ENCODE peak calls at places on chromosomes 11 and 22, in ten cellular contexts. One of them, this sample, is unnamed.

GRCh38 chr11:15972838-15973237 is 383.5 kb downstream of the SOX6 start:
- DNase-seq in left ventricle myocardium inferior: no peak
- DNase-seq in CD4-positive, alpha-beta T cell: no peak
- DNase-seq in heart left ventricle: no peak
- DNase-seq in choroid plexus epithelial cell: no peak
- DNase-seq in PC-9: no peak
- DNase-seq in PC-3: no peak
- DNase-seq in cardiac muscle cell: no peak
- DNase-seq in colonic mucosa: no peak
- DNase-seq in body of pancreas: no peak
- DNase-seq in this sample: peak; percentile 40

GRCh38 chr11:113994077-113994954 is 19.4 kb downstream of the HTR3A start:
- DNase-seq in heart left ventricle: no peak
- DNase-seq in CD4-positive, alpha-beta T cell: peak; percentile 8
- DNase-seq in choroid plexus epithelial cell: peak; percentile 21
- DNase-seq in body of pancreas: peak; percentile 38
- DNase-seq in left ventricle myocardium inferior: no peak
- DNase-seq in colonic mucosa: no peak
- DNase-seq in cardiac muscle cell: peak; percentile 36
- DNase-seq in PC-9: no peak
- DNase-seq in PC-3: peak; percentile 43
- DNase-seq in this sample: peak; percentile 44

GRCh38 chr11:123157995-123158394 is 37.1 kb downstream of the CLMP start:
- DNase-seq in cardiac muscle cell: peak; percentile 55
- DNase-seq in PC-3: no peak
- DNase-seq in heart left ventricle: no peak
- DNase-seq in choroid plexus epithelial cell: no peak
- DNase-seq in left ventricle myocardium inferior: no peak
- DNase-seq in colonic mucosa: no peak
- DNase-seq in PC-9: no peak
- DNase-seq in CD4-positive, alpha-beta T cell: no peak
- DNase-seq in body of pancreas: no peak
- DNase-seq in this sample: no peak

GRCh38 chr11:84795698-84796097 is 831.4 kb downstream of the DLG2 start:
- DNase-seq in cardiac muscle cell: no peak
- DNase-seq in CD4-positive, alpha-beta T cell: no peak
- DNase-seq in colonic mucosa: no peak
- DNase-seq in PC-3: no peak
- DNase-seq in left ventricle myocardium inferior: no peak
- DNase-seq in heart left ventricle: no peak
- DNase-seq in body of pancreas: no peak
- DNase-seq in choroid plexus epithelial cell: no peak
- DNase-seq in PC-9: no peak
- DNase-seq in this sample: no peak

GRCh38 chr22:39457047-39457545 is 284 bp downstream of the MGAT3 start:
- DNase-seq in heart left ventricle: no peak
- DNase-seq in CD4-positive, alpha-beta T cell: no peak
- DNase-seq in body of pancreas: no peak
- DNase-seq in left ventricle myocardium inferior: no peak
- DNase-seq in cardiac muscle cell: no peak
- DNase-seq in choroid plexus epithelial cell: no peak
- DNase-seq in colonic mucosa: no peak
- DNase-seq in PC-9: no peak
- DNase-seq in PC-3: no peak
- DNase-seq in this sample: no peak

GRCh38 chr22:30305519-30305905 is 16.2 kb upstream of the CASTOR1 start:
- DNase-seq in body of pancreas: no peak
- DNase-seq in heart left ventricle: peak; percentile 78
- DNase-seq in left ventricle myocardium inferior: peak; percentile 78
- DNase-seq in colonic mucosa: peak; percentile 73
- DNase-seq in PC-9: no peak
- DNase-seq in PC-3: no peak
- DNase-seq in CD4-positive, alpha-beta T cell: peak; percentile 50
- DNase-seq in choroid plexus epithelial cell: peak; percentile 56
- DNase-seq in cardiac muscle cell: no peak
- DNase-seq in this sample: no peak

GRCh38 chr11:73838443-73839122 is 38.1 kb downstream of the COA4 start:
- DNase-seq in cardiac muscle cell: peak; percentile 74
- DNase-seq in choroid plexus epithelial cell: peak; percentile 81
- DNase-seq in left ventricle myocardium inferior: no peak
- DNase-seq in PC-9: no peak
- DNase-seq in PC-3: no peak
- DNase-seq in CD4-positive, alpha-beta T cell: no peak
- DNase-seq in body of pancreas: no peak
- DNase-seq in colonic mucosa: no peak
- DNase-seq in heart left ventricle: no peak
- DNase-seq in this sample: no peak

GRCh38 chr11:972812-973211 is 47.1 kb downstream of the AP2A2 start:
- DNase-seq in body of pancreas: no peak
- DNase-seq in cardiac muscle cell: no peak
- DNase-seq in left ventricle myocardium inferior: no peak
- DNase-seq in colonic mucosa: no peak
- DNase-seq in PC-9: no peak
- DNase-seq in CD4-positive, alpha-beta T cell: no peak
- DNase-seq in PC-3: no peak
- DNase-seq in heart left ventricle: no peak
- DNase-seq in choroid plexus epithelial cell: no peak
- DNase-seq in this sample: no peak

GRCh38 chr22:30718491-30718890 is 23.8 kb downstream of the OSBP2 start:
- DNase-seq in choroid plexus epithelial cell: no peak
- DNase-seq in body of pancreas: no peak
- DNase-seq in PC-9: no peak
- DNase-seq in left ventricle myocardium inferior: no peak
- DNase-seq in colonic mucosa: no peak
- DNase-seq in PC-3: no peak
- DNase-seq in CD4-positive, alpha-beta T cell: no peak
- DNase-seq in heart left ventricle: no peak
- DNase-seq in cardiac muscle cell: no peak
- DNase-seq in this sample: peak; percentile 39

GRCh38 chr22:36977401-36977861 is 41.8 kb downstream of the TST start:
- DNase-seq in heart left ventricle: peak; percentile 32
- DNase-seq in choroid plexus epithelial cell: peak; percentile 57
- DNase-seq in cardiac muscle cell: peak; percentile 82
- DNase-seq in PC-3: peak; percentile 6
- DNase-seq in CD4-positive, alpha-beta T cell: peak; percentile 72
- DNase-seq in PC-9: no peak
- DNase-seq in body of pancreas: peak; percentile 64
- DNase-seq in colonic mucosa: peak; percentile 77
- DNase-seq in left ventricle myocardium inferior: peak; percentile 48
- DNase-seq in this sample: peak; percentile 90

GRCh38 chr11:102615077-102615893 is 9.8 kb downstream of the MMP20 start:
- DNase-seq in heart left ventricle: no peak
- DNase-seq in PC-9: no peak
- DNase-seq in PC-3: peak; percentile 24
- DNase-seq in choroid plexus epithelial cell: no peak
- DNase-seq in body of pancreas: no peak
- DNase-seq in colonic mucosa: no peak
- DNase-seq in CD4-positive, alpha-beta T cell: no peak
- DNase-seq in cardiac muscle cell: no peak
- DNase-seq in left ventricle myocardium inferior: no peak
- DNase-seq in this sample: no peak

GRCh38 chr11:102617491-102618026 is 7.6 kb downstream of the MMP20 start:
- DNase-seq in left ventricle myocardium inferior: no peak
- DNase-seq in colonic mucosa: no peak
- DNase-seq in CD4-positive, alpha-beta T cell: no peak
- DNase-seq in body of pancreas: no peak
- DNase-seq in PC-9: no peak
- DNase-seq in choroid plexus epithelial cell: no peak
- DNase-seq in cardiac muscle cell: no peak
- DNase-seq in PC-3: no peak
- DNase-seq in heart left ventricle: no peak
- DNase-seq in this sample: no peak

GRCh38 chr11:102613455-102613854 is 11.7 kb downstream of the MMP20 start:
- DNase-seq in heart left ventricle: no peak
- DNase-seq in PC-9: no peak
- DNase-seq in colonic mucosa: no peak
- DNase-seq in choroid plexus epithelial cell: no peak
- DNase-seq in CD4-positive, alpha-beta T cell: no peak
- DNase-seq in cardiac muscle cell: no peak
- DNase-seq in left ventricle myocardium inferior: no peak
- DNase-seq in PC-3: no peak
- DNase-seq in body of pancreas: no peak
- DNase-seq in this sample: no peak

GRCh38 chr11:102615894-102616432 is 9.2 kb downstream of the MMP20 start:
- DNase-seq in choroid plexus epithelial cell: no peak
- DNase-seq in heart left ventricle: no peak
- DNase-seq in colonic mucosa: no peak
- DNase-seq in body of pancreas: no peak
- DNase-seq in PC-3: no peak
- DNase-seq in PC-9: no peak
- DNase-seq in left ventricle myocardium inferior: no peak
- DNase-seq in cardiac muscle cell: no peak
- DNase-seq in CD4-positive, alpha-beta T cell: no peak
- DNase-seq in this sample: no peak

GRCh38 chr11:102614485-102614884 is 10.6 kb downstream of the MMP20 start:
- DNase-seq in CD4-positive, alpha-beta T cell: no peak
- DNase-seq in heart left ventricle: no peak
- DNase-seq in colonic mucosa: no peak
- DNase-seq in left ventricle myocardium inferior: no peak
- DNase-seq in body of pancreas: no peak
- DNase-seq in cardiac muscle cell: no peak
- DNase-seq in PC-9: no peak
- DNase-seq in PC-3: peak; percentile 35
- DNase-seq in choroid plexus epithelial cell: no peak
- DNase-seq in this sample: no peak
- TF ChIP-seq CTCF in CD4-positive, alpha-beta T cell: no peak
- TF ChIP-seq CTCF in heart left ventricle: no peak
- TF ChIP-seq CTCF in colonic mucosa: no peak
- TF ChIP-seq CTCF in left ventricle myocardium inferior: no peak
- TF ChIP-seq CTCF in body of pancreas: no peak
- TF ChIP-seq CTCF in cardiac muscle cell: no peak
- TF ChIP-seq CTCF in PC-9: peak; percentile 50
- TF ChIP-seq CTCF in PC-3: peak; percentile 53
- TF ChIP-seq CTCF in choroid plexus epithelial cell: peak; percentile 17
- TF ChIP-seq CTCF in this sample: no peak

DNA sequence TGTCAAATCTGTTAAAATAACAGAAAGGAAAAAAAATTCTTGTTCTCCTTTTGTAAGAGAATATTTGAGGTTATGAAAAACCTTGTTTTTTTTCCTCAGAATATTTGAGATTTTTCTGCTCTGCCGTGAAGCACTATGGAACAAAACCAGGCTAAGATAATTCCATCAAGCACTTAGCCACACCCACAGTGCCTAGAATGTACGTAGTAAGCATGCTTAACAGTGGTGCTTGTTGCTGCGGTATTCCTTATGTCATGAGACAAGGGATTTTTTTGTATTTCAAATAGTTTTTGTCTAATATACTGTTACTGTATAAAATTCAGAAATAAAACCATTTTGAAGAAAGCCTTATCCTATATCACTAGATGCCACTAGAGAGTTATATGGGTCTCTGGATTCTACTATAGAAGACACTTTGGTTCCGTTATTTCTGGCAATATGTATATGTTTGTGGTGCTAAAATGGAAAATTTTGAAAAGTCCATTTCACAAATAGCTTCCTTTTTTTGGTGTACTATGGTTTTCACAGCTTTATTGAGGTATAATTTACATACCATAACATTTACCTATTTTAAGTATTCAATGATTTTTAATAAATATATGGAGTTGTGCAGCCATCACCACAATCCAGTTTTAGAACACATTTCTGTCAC is 23.7 kb downstream of the PDHX start:
- DNase-seq in heart left ventricle: no peak
- DNase-seq in choroid plexus epithelial cell: peak; percentile 77
- DNase-seq in left ventricle myocardium inferior: no peak
- DNase-seq in cardiac muscle cell: no peak
- DNase-seq in body of pancreas: no peak
- DNase-seq in PC-3: no peak
- DNase-seq in PC-9: no peak
- DNase-seq in CD4-positive, alpha-beta T cell: no peak
- DNase-seq in colonic mucosa: no peak
- DNase-seq in this sample: no peak
- TF ChIP-seq CTCF in heart left ventricle: no peak
- TF ChIP-seq CTCF in choroid plexus epithelial cell: peak; percentile 31
- TF ChIP-seq CTCF in left ventricle myocardium inferior: no peak
- TF ChIP-seq CTCF in cardiac muscle cell: no peak
- TF ChIP-seq CTCF in body of pancreas: no peak
- TF ChIP-seq CTCF in PC-3: peak; percentile 39
- TF ChIP-seq CTCF in PC-9: no peak
- TF ChIP-seq CTCF in CD4-positive, alpha-beta T cell: no peak
- TF ChIP-seq CTCF in colonic mucosa: no peak
- TF ChIP-seq CTCF in this sample: no peak

GRCh38 chr11:7534030-7534378 is 20.2 kb downstream of the PPFIBP2 start:
- DNase-seq in CD4-positive, alpha-beta T cell: no peak
- DNase-seq in body of pancreas: no peak
- DNase-seq in choroid plexus epithelial cell: no peak
- DNase-seq in cardiac muscle cell: no peak
- DNase-seq in colonic mucosa: no peak
- DNase-seq in PC-3: no peak
- DNase-seq in heart left ventricle: no peak
- DNase-seq in PC-9: peak; percentile 36
- DNase-seq in left ventricle myocardium inferior: no peak
- DNase-seq in this sample: no peak

GRCh38 chr11:7537260-7537659 is 23.5 kb downstream of the PPFIBP2 start:
- DNase-seq in CD4-positive, alpha-beta T cell: no peak
- DNase-seq in choroid plexus epithelial cell: no peak
- DNase-seq in left ventricle myocardium inferior: no peak
- DNase-seq in colonic mucosa: no peak
- DNase-seq in cardiac muscle cell: no peak
- DNase-seq in PC-9: no peak
- DNase-seq in body of pancreas: no peak
- DNase-seq in PC-3: no peak
- DNase-seq in heart left ventricle: no peak
- DNase-seq in this sample: no peak

GRCh38 chr11:7538466-7539454 is 25.0 kb downstream of the PPFIBP2 start:
- DNase-seq in body of pancreas: no peak
- DNase-seq in heart left ventricle: no peak
- DNase-seq in cardiac muscle cell: no peak
- DNase-seq in PC-9: peak; percentile 67
- DNase-seq in PC-3: peak; percentile 32
- DNase-seq in CD4-positive, alpha-beta T cell: no peak
- DNase-seq in colonic mucosa: peak; percentile 49
- DNase-seq in choroid plexus epithelial cell: no peak
- DNase-seq in left ventricle myocardium inferior: no peak
- DNase-seq in this sample: no peak

GRCh38 chr11:7538023-7538422 is 24.2 kb downstream of the PPFIBP2 start:
- DNase-seq in PC-9: no peak
- DNase-seq in PC-3: no peak
- DNase-seq in left ventricle myocardium inferior: peak; percentile 32
- DNase-seq in cardiac muscle cell: no peak
- DNase-seq in colonic mucosa: peak; percentile 24
- DNase-seq in choroid plexus epithelial cell: no peak
- DNase-seq in body of pancreas: no peak
- DNase-seq in heart left ventricle: peak; percentile 30
- DNase-seq in CD4-positive, alpha-beta T cell: no peak
- DNase-seq in this sample: no peak

GRCh38 chr11:7536102-7536501 is 22.3 kb downstream of the PPFIBP2 start:
- DNase-seq in heart left ventricle: no peak
- DNase-seq in PC-3: no peak
- DNase-seq in cardiac muscle cell: peak; percentile 28
- DNase-seq in left ventricle myocardium inferior: no peak
- DNase-seq in choroid plexus epithelial cell: no peak
- DNase-seq in PC-9: no peak
- DNase-seq in CD4-positive, alpha-beta T cell: no peak
- DNase-seq in body of pancreas: no peak
- DNase-seq in colonic mucosa: peak; percentile 56
- DNase-seq in this sample: no peak
- TF ChIP-seq CTCF in heart left ventricle: peak; percentile 18
- TF ChIP-seq CTCF in PC-3: peak; percentile 18
- TF ChIP-seq CTCF in cardiac muscle cell: no peak
- TF ChIP-seq CTCF in left ventricle myocardium inferior: peak; percentile 34
- TF ChIP-seq CTCF in choroid plexus epithelial cell: peak; percentile 18
- TF ChIP-seq CTCF in PC-9: no peak
- TF ChIP-seq CTCF in CD4-positive, alpha-beta T cell: peak; percentile 27
- TF ChIP-seq CTCF in body of pancreas: peak; percentile 13
- TF ChIP-seq CTCF in colonic mucosa: peak; percentile 16
- TF ChIP-seq CTCF in this sample: peak; percentile 62

GRCh38 chr11:76698321-76699043 is 27.9 kb upstream of the LRRC32 start:
- DNase-seq in choroid plexus epithelial cell: no peak
- DNase-seq in heart left ventricle: no peak
- DNase-seq in cardiac muscle cell: no peak
- DNase-seq in left ventricle myocardium inferior: no peak
- DNase-seq in colonic mucosa: no peak
- DNase-seq in PC-3: peak; percentile 28
- DNase-seq in PC-9: no peak
- DNase-seq in CD4-positive, alpha-beta T cell: no peak
- DNase-seq in body of pancreas: no peak
- DNase-seq in this sample: peak; percentile 66
- TF ChIP-seq CTCF in choroid plexus epithelial cell: peak; percentile 44
- TF ChIP-seq CTCF in heart left ventricle: no peak
- TF ChIP-seq CTCF in cardiac muscle cell: peak; percentile 39
- TF ChIP-seq CTCF in left ventricle myocardium inferior: no peak
- TF ChIP-seq CTCF in colonic mucosa: no peak
- TF ChIP-seq CTCF in PC-3: peak; percentile 66
- TF ChIP-seq CTCF in PC-9: peak; percentile 59
- TF ChIP-seq CTCF in CD4-positive, alpha-beta T cell: no peak
- TF ChIP-seq CTCF in body of pancreas: no peak
- TF ChIP-seq CTCF in this sample: peak; percentile 77